ENCODE peak calls at places on chromosomes 11 and 22, in five cellular contexts. W is kidney; Z is SJSA1; V is tibial artery; K is CD8-positive, alpha-beta memory T cell. O is an unnamed sample.

GRCh38 chr11:14424096-14424495 is 65.1 kb upstream of the RRAS2 start:
- DNase-seq in V (no peak), Z (no peak), W (no peak), K (no peak), O (no peak)

GRCh38 chr11:128530119-128531091 is 57.0 kb downstream of the ETS1 start:
- DNase-seq in K (no peak), Z (no peak), W (no peak), V (no peak), O (no peak)

GRCh38 chr22:45534339-45535192 is 31.9 kb downstream of the FBLN1 start:
- DNase-seq in V (no peak), Z (no peak), K (no peak), W (no peak), O (no peak)

GRCh38 chr22:22694106-22694505 is 49.7 kb downstream of the GGTLC2 start:
- DNase-seq in V (no peak), W (no peak), Z (no peak), K (no peak), O (no peak)

GRCh38 chr11:1877211-1878133 is 14.2 kb downstream of the PRR33 start:
- DNase-seq in K (no peak), V (peak), Z (no peak), W (peak), O (no peak)

GRCh38 chr11:61923166-61924015 is 6.0 kb upstream of the RAB3IL1 start:
- DNase-seq in K (no peak), V (peak), W (peak), Z (no peak), O (no peak)

GRCh38 chr11:101915811-101916291 is 471 bp downstream of the ANGPTL5 start:
- DNase-seq in V (no peak), Z (peak), K (no peak), W (no peak), O (no peak)

GRCh38 chr22:46063861-46064235 is 86.5 kb upstream of the PPARA start:
- DNase-seq in Z (no peak), W (peak), K (no peak), V (peak), O (peak)

GRCh38 chr11:113528982-113529381 is 53.8 kb upstream of the DRD2 start:
- DNase-seq in Z (no peak), K (no peak), V (no peak), W (no peak), O (no peak)

GRCh38 chr11:76574406-76574805 is 96.1 kb downstream of the LRRC32 start:
- DNase-seq in K (no peak), W (no peak), Z (no peak), V (no peak), O (no peak)

GRCh38 chr11:134145715-134146114 is 76.8 kb downstream of the JAM3 start:
- DNase-seq in K (no peak), V (no peak), W (no peak), Z (no peak), O (no peak)

GRCh38 chr11:22703040-22703439 is 36.6 kb downstream of the GAS2 start:
- DNase-seq in K (no peak), W (no peak), V (no peak), Z (peak), O (no peak)

GRCh38 chr22:22076937-22077703 is 94.5 kb upstream of the TOP3B start:
- DNase-seq in K (no peak), V (no peak), W (no peak), Z (no peak), O (no peak)

GRCh38 chr11:59857444-59858434 is 8.5 kb downstream of the TCN1 start:
- DNase-seq in V (no peak), W (no peak), Z (no peak), K (no peak), O (no peak)

GRCh38 chr11:108511851-108512474 is 13.8 kb upstream of the POGLUT3 start:
- DNase-seq in K (no peak), W (no peak), Z (no peak), V (no peak), O (no peak)

GRCh38 chr11:111229604-111230003 is 15.9 kb upstream of the POU2AF2 start:
- DNase-seq in W (no peak), K (no peak), V (no peak), Z (no peak), O (no peak)

GRCh38 chr11:111231836-111232235 is 13.7 kb upstream of the POU2AF2 start:
- DNase-seq in V (no peak), W (no peak), Z (no peak), K (no peak), O (no peak)

GRCh38 chr11:111225871-111226270 is 19.7 kb upstream of the POU2AF2 start:
- DNase-seq in K (no peak), V (no peak), W (no peak), Z (no peak), O (no peak)

GRCh38 chr11:111230122-111230465 is 15.4 kb upstream of the POU2AF2 start:
- DNase-seq in K (no peak), Z (no peak), W (no peak), V (no peak), O (no peak)
- H3K4me3 ChIP-seq in K (no peak), Z (peak), W (peak), V (peak), O (peak)

DNA sequence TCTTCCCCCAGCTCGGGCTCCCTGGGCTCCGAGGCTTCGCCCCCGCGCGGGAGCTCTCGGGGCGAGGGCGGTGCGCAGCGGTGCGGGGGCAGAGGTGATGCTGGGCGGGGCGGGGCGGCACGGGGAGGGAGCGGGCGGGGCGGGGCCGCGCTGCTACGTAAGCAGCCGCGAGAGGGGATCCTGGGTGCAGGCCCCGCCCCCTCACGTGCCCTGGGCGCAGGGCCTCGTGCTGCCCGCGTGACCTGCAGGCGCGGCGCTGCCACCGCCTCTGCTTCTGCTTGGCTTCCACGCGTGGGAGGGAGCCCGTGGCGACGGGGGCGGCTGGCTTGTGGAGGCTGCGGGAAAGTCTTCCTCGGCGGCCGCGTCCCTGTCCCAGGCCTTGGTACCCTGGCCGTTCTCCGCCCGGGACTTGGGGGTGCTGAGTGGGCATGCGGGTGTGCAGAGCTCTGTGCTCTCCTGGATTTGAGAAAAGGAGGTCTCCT is 132.6 kb upstream of the HSD17B12 start:
- DNase-seq in K (no peak), W (peak), Z (no peak), V (no peak), O (no peak)
- H3K4me3 ChIP-seq in K (no peak), W (peak), Z (no peak), V (peak), O (peak)

GRCh38 chr11:118441770-118442169 is 5.5 kb downstream of the KMT2A start:
- DNase-seq in V (no peak), K (no peak), Z (no peak), W (no peak), O (no peak)
- H3K4me3 ChIP-seq in V (no peak), K (no peak), Z (no peak), W (no peak), O (no peak)

GRCh38 chr11:57499413-57499982 is 16.0 kb downstream of the SLC43A1 start:
- DNase-seq in V (peak), W (peak), Z (peak), K (no peak), O (peak)
- H3K4me3 ChIP-seq in V (peak), W (peak), Z (peak), K (no peak), O (peak)

GRCh38 chr11:94638902-94639373 is 71.8 kb downstream of the PIWIL4 start:
- DNase-seq in Z (peak), K (no peak), W (no peak), V (no peak), O (no peak)
- H3K4me3 ChIP-seq in Z (no peak), K (no peak), W (no peak), V (peak), O (no peak)

GRCh38 chr11:116930177-116930576 is 92.8 kb upstream of the APOA1 start:
- DNase-seq in W (no peak), V (no peak), Z (no peak), K (peak), O (no peak)

GRCh38 chr11:116928845-116929244 is 91.4 kb upstream of the APOA1 start:
- DNase-seq in Z (no peak), W (no peak), K (no peak), V (no peak), O (no peak)

GRCh38 chr11:116928102-116928777 is 90.8 kb upstream of the APOA1 start:
- DNase-seq in W (no peak), V (no peak), K (peak), Z (no peak), O (no peak)

GRCh38 chr11:116930586-116930985 is 93.2 kb upstream of the APOA1 start:
- DNase-seq in V (no peak), W (no peak), K (no peak), Z (no peak), O (no peak)

DNA sequence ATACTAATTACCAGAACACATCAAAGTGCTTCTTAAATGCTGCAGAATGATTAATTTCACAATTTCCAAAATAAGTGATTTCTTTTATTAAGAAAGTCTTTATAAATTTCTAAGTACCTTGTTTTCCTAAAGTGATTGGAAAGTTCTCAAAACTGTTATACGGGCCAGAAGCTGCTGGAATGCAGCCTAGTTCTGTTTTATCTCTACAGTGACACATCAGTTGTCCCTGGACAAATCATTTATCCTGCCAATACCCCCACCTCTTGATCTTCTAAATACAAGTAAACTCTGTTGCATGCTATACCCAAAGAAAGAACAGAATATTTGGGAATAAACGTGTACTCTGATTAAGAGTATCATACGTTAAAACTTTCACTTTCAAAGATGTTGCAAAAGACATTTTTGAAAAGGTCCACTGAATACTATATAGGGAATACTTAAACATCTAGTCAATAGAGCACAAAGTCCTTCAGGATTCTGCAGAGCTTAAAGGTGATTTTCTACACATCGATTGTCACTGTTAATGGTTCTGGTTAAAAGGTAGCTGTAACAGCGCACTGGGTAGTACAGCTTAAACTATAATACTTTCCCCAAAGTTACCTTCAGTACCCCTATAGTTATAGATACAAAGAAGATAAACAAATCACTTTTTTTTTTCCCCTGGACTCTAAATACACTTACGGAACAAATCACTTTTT is 92.1 kb upstream of the APOA1 start:
- DNase-seq in W (no peak), V (no peak), Z (no peak), K (no peak), O (no peak)
- H3K4me3 ChIP-seq in W (peak), V (peak), Z (no peak), K (peak), O (peak)

GRCh38 chr22:42282943-42283287 is 12.5 kb upstream of the TCF20 start:
- DNase-seq in V (no peak), Z (no peak), W (no peak), K (no peak), O (no peak)
- H3K4me3 ChIP-seq in V (peak), Z (no peak), W (no peak), K (no peak), O (peak)

DNA sequence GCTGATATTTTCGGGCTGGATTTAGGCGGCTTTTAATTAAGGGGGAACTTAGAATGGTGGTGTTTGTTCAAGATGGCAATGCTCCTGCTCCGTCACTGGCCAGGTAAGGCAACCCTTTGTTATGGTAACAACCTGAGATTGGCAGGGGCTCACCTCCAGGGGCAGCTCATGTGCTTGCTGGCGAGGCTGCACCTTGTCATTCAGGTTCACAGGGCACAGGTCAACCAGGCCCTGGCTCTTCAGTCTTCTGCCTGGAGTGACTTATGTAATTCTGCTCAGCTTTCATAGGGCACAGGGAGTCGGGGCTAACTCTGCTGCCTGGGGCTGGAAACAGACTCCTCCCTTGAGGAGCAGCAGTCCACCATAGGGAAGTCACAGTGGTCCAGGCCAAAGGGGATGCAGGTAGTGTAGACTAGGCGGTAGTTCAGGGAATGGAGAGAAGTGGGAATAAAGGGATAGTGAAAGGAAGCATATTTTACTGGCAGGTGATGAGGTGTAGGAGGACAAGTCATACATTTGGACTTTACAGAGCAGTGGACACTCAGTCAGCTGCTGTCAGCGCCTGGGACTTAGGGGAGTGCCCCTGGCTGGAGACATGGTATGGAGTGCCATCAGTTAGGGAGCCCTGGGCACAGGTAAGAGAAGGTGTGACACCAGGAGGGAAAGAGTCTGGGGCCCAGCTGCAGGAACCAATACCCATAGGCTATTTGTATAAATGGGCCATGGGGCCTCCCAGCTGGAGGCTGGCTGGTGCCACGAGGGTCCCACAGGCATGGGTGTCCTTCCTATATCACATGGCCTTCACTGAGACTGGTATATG is 1.3 kb upstream of the MIF start:
- DNase-seq in K (no peak), Z (no peak), W (peak), V (no peak), O (no peak)
- H3K4me3 ChIP-seq in K (peak), Z (no peak), W (peak), V (no peak), O (no peak)

GRCh38 chr22:50578776-50579310 is 616 bp upstream of the CPT1B start:
- DNase-seq in Z (no peak), W (no peak), V (peak), K (no peak), O (no peak)
- H3K4me3 ChIP-seq in Z (no peak), W (no peak), V (no peak), K (no peak), O (no peak)

DNA sequence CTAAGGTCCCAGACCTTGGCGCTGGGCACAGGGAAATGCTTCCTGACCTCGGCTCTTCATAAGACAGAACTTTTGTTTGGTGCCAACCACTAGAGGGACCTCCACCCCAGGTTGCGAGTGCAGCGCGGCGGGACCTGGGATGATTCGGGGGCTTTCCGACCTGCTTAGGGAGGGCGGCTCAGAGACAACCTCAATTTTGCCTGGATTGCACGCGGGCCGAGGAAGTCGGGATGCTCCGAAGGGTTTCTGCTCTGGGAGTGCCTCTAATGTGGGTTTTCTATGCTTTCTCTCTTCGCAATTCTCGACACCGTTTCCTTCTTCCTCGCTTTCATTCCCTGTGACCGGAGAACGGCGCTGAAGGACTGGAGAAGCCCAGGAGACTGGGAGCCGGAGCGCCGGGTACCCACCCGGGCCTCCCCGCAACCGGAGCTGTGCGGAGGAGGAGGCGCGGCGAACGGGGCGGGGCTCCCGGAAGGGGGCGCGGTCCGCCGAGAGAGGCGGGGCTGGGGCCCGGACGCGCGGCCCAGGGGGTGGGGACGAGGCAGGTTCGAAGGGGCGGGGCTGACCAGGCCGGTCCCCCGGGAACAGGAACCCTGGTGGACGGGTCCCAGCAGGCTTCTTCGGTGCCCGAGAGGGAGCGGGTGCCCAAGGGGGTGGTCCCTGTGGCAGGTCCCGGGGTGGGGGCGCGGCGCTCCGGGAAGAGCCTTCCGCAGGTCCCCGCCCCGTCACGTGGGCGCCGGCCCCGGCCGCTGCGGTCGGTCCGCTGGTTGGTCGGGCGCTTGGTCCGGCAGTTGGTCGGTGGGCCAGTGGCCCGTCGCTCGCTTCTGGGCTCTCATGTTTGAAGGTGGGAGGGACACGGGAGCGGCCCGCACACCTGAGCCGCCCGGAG is at the start of gene PPFIBP2:
- DNase-seq in W (peak), Z (peak), V (peak), K (peak), O (peak)
- H3K4me3 ChIP-seq in W (peak), Z (peak), V (peak), K (peak), O (peak)

O was measured in ascending aorta.